ENCODE peak calls at places on chromosomes 13 and 19, in four cellular contexts. Y is ascending aorta, J is adipocyte, Q is aorta. E is an unnamed sample.

GRCh38 chr19:48630289-48631036 is 6.7 kb downstream of the DBP start:
- DNase-seq in Q (peak; percentile 91), Y (peak; percentile 51), J (no peak), E (peak; percentile 91)

GRCh38 chr19:18543814-18544475 is 572 bp upstream of the FKBP8 start:
- DNase-seq in J (peak; percentile 57), Y (peak; percentile 26), Q (no peak), E (peak; percentile 78)

GRCh38 chr19:5826531-5827341 is 12.8 kb downstream of the FUT6 start:
- DNase-seq in Y (no peak), Q (no peak), J (peak; percentile 29), E (peak; percentile 91)

GRCh38 chr13:114298866-114299265 is 15.4 kb upstream of the CHAMP1 start:
- DNase-seq in Y (no peak), Q (no peak), J (no peak), E (no peak)

GRCh38 chr13:99288069-99288468 is 19.1 kb downstream of the GPR183 start:
- DNase-seq in Y (no peak), J (no peak), Q (no peak), E (no peak)

GRCh38 chr13:20921572-20921971 is 19.0 kb upstream of the XPO4 start:
- DNase-seq in Y (no peak), Q (no peak), J (no peak), E (no peak)

GRCh38 chr13:109273326-109273751 is 513.0 kb downstream of the IRS2 start:
- DNase-seq in Q (no peak), Y (no peak), J (no peak), E (no peak)

GRCh38 chr19:934865-935422 is 9.1 kb downstream of the ARID3A start:
- DNase-seq in Y (peak; percentile 82), J (no peak), Q (peak; percentile 93), E (peak; percentile 94)

GRCh38 chr19:49645592-49645991 is 3.6 kb downstream of the SCAF1 start:
- DNase-seq in Y (no peak), Q (no peak), J (no peak), E (no peak)

GRCh38 chr13:42047561-42048322 is 706 bp upstream of the DGKH start:
- DNase-seq in J (peak; percentile 80), Y (no peak), Q (no peak), E (peak; percentile 70)

GRCh38 chr13:32047796-32048195 is 16.2 kb downstream of the FRY start:
- DNase-seq in Q (no peak), Y (no peak), J (no peak), E (no peak)

GRCh38 chr13:38398810-38399493 is 49.3 kb downstream of the UFM1 start:
- DNase-seq in J (peak; percentile 86), Y (no peak), Q (no peak), E (no peak)

GRCh38 chr13:109126973-109127615 is 497.7 kb downstream of the MYO16 start:
- DNase-seq in Q (no peak), Y (no peak), J (no peak), E (no peak)

GRCh38 chr19:35087393-35087792 is 28.2 kb upstream of the FXYD3 start:
- DNase-seq in Y (no peak), J (no peak), Q (no peak), E (no peak)

GRCh38 chr13:80337706-80338105 is 3.2 kb downstream of the SPRY2 start:
- DNase-seq in Y (no peak), Q (no peak), J (peak; percentile 45), E (no peak)

GRCh38 chr19:16637535-16637934 is 9.5 kb upstream of the MED26 start:
- DNase-seq in Q (no peak), Y (no peak), J (peak; percentile 46), E (no peak)

GRCh38 chr19:31126236-31126635 is 223.0 kb downstream of the TSHZ3 start:
- DNase-seq in Q (no peak), Y (no peak), J (no peak), E (peak; percentile 28)

GRCh38 chr13:23618341-23618740 is 48.1 kb downstream of the TNFRSF19 start:
- DNase-seq in Q (no peak), Y (no peak), J (peak; percentile 75), E (no peak)

GRCh38 chr13:59472134-59472533 is 691.6 kb downstream of the DIAPH3 start:
- DNase-seq in J (peak; percentile 22), Q (no peak), Y (no peak), E (no peak)

GRCh38 chr13:89227356-89227755 is 1556.2 kb downstream of the SLITRK5 start:
- DNase-seq in Y (no peak), Q (no peak), J (no peak), E (no peak)

GRCh38 chr19:35509018-35509652 is 4.3 kb downstream of the DMKN start:
- DNase-seq in J (no peak), Y (no peak), Q (no peak), E (no peak)

GRCh38 chr19:34480971-34481821 is at the start of gene WTIP:
- DNase-seq in Y (no peak), Q (peak; percentile 95), J (peak; percentile 95), E (peak; percentile 86)

GRCh38 chr13:109856350-109856749 is 70.0 kb upstream of the IRS2 start:
- DNase-seq in Q (no peak), Y (no peak), J (no peak), E (no peak)

GRCh38 chr13:103030776-103031175 is 35.4 kb downstream of the SLC10A2 start:
- DNase-seq in J (no peak), Y (no peak), Q (no peak), E (no peak)

GRCh38 chr13:96850538-96850937 is 143.7 kb downstream of the OXGR1 start:
- DNase-seq in J (no peak), Y (no peak), Q (no peak), E (no peak)

GRCh38 chr13:107205318-107206112 is 637.6 kb upstream of the ARGLU1 start:
- DNase-seq in Q (peak; percentile 89), Y (no peak), J (peak; percentile 85), E (no peak)

GRCh38 chr13:28137556-28137955 is 789 bp upstream of the PAN3 start:
- DNase-seq in Q (no peak), J (peak; percentile 43), Y (no peak), E (no peak)

GRCh38 chr19:3111586-3112247 is 17.6 kb downstream of the GNA11 start:
- DNase-seq in Y (no peak), J (no peak), Q (no peak), E (no peak)
- H3K9me3 ChIP-seq in Y (no peaks in the 10 kb centered on the region), J (no peaks in the 10 kb centered on the region), Q (no peaks in the 10 kb centered on the region), E (no peaks in the 10 kb centered on the region)

GRCh38 chr19:13085673-13086072 is 17.0 kb downstream of the LYL1 start:
- DNase-seq in J (no peak), Q (no peak), Y (no peak), E (no peak)
- H3K9me3 ChIP-seq in J (no peaks in the 10 kb centered on the region), Q (no peaks in the 10 kb centered on the region), Y (no peaks in the 10 kb centered on the region), E (no peaks in the 10 kb centered on the region)

DNA sequence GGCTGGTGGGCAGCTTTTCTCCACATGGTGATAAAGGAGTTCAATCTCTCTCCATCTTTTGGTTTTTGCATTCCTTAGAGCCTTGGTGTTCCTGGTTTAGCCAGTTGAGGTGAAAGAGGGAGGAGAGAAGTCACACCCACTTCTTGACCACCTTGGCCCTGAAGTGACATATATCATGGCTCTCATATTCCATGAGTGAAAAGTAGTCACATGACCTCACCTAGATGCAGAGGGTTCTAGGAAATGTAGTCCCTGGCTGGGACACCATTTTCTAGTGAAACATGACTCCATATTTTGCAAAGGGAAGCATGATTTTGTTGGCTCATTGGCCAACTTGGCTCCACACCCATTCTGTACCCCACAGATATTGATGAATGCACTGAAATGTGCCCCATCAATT is 16.1 kb downstream of the ADGRE1 start:
- DNase-seq in Y (no peak), J (no peak), Q (no peak), E (no peak)
- H3K9me3 ChIP-seq in Y (peaks cover 25% of the 10 kb centered on the region), J (peaks cover 33% of the 10 kb centered on the region), Q (peaks cover 17% of the 10 kb centered on the region), E (peaks cover 18% of the 10 kb centered on the region)

GRCh38 chr13:47959468-47960088 is 41.5 kb downstream of the SUCLA2 start:
- DNase-seq in Y (no peak), Q (no peak), J (no peak), E (no peak)

GRCh38 chr13:47957073-47957472 is 44.0 kb downstream of the SUCLA2 start:
- DNase-seq in Y (no peak), Q (no peak), J (no peak), E (no peak)

GRCh38 chr13:47964863-47965262 is 36.2 kb downstream of the SUCLA2 start:
- DNase-seq in J (no peak), Q (no peak), Y (no peak), E (no peak)

DNA sequence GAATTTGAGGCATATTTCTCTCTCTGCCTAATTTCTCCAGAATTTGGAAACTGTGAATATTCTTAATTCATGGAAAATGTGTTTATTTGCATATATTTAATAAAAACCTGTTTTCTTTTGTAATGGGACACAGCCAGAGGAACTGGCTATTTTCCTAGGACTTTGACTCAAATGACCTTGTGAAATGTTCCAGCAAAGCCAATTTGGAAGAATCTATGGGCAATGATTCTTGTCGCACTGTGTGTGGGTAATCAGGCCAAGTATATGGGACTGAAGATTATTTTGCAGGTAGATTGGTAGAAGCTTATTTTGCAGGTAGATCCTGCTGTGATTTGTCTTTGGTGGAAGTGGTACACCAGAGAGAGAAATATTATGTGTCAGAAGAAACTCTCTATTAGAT is 38.8 kb downstream of the SUCLA2 start:
- DNase-seq in Y (no peak), J (no peak), Q (no peak), E (no peak)
- H3K9me3 ChIP-seq in Y (no peaks in the 10 kb centered on the region), J (peaks cover 10% of the 10 kb centered on the region), Q (no peaks in the 10 kb centered on the region), E (no peaks in the 10 kb centered on the region)

GRCh38 chr19:23956051-23956450 is 41.4 kb downstream of the ZNF726 start:
- DNase-seq in J (no peak), Y (no peak), Q (no peak), E (no peak)

DNA sequence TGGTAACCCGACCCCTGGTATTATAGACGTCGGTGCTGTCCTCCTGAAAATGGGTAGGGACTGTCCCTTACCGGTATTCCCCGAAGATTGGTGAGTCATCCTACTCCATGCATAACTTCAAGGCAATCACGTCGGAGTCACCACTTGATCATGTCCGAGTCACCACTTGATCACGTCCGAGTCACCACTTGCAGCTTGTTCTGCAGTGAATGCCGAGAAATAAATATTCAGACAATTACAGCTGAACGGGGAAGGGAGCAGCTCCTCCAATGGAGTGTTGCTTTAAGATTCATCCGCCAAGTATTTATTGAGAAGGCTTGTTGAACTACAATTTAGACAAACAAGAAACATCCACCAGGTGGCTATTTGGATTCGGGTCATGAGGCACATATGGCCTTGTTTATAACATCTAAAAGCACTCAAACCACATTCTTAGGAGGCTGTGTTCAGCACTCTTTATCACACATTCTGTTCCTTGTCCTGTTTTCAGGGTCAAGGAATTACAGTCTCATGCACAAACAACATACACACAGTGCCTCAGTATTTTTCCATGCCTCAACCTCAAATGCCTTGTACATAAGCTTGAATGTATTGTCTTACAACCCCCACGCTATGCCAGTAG is 43.1 kb downstream of the ZNF726 start:
- DNase-seq in Y (no peak), Q (no peak), J (peak; percentile 65), E (no peak)
- H3K9me3 ChIP-seq in Y (no peaks in the 10 kb centered on the region), Q (no peaks in the 10 kb centered on the region), J (peaks cover 10% of the 10 kb centered on the region), E (no peaks in the 10 kb centered on the region)

GRCh38 chr19:23543351-23543750 is 143.7 kb downstream of the ZNF675 start:
- DNase-seq in Y (no peak), Q (no peak), J (no peak), E (no peak)
- H3K9me3 ChIP-seq in Y (no peaks in the 10 kb centered on the region), Q (no peaks in the 10 kb centered on the region), J (peaks cover 27% of the 10 kb centered on the region), E (no peaks in the 10 kb centered on the region)

DNA sequence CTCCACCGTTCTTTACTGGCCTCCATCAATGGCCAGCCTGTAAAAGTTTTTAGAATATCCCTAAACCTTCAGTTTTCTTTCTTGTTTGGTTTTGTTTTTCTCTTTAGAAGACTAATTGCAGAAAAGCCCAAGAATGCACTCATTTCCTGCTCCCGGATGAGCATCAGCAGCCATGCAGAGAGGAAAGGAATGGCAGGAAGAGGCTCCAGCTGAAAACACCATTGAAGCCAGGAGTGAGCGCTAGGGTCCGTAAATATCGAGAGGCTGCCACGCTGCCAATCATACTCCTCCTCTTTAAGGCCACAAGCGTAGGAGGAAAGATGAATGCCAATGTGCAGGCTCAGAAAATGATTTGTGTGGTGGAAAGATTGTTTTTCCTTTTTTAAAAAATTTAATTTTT is 57.4 kb upstream of the UBE2L5 start:
- DNase-seq in J (peak; percentile 37), Q (no peak), Y (no peak), E (no peak)
- H3K9me3 ChIP-seq in J (no peaks in the 10 kb centered on the region), Q (no peaks in the 10 kb centered on the region), Y (no peaks in the 10 kb centered on the region), E (no peaks in the 10 kb centered on the region)